ENCODE peak calls at places on chromosomes 13 and 19, in five cellular contexts. E is T-helper 1 cell; Y is activated naive CD8-positive, alpha-beta T cell treated with anti-CD3 and anti-CD28 coated beads, Interleukin-2, amount 50 U/mL, for 24 hours; X is memory B cell; C is breast epithelium. A is an unnamed sample.

GRCh38 chr13:114314074-114314912 is at the start of gene CHAMP1:
- DNase-seq in X (peak), E (peak), C (peak), Y (peak), A (peak)

GRCh38 chr13:113765241-113765910 is 6.3 kb downstream of the TMEM255B start:
- DNase-seq in Y (no peak), X (no peak), C (no peak), E (no peak), A (no peak)

GRCh38 chr13:24727731-24728601 is 36.0 kb upstream of the RNF17 start:
- DNase-seq in Y (peak), C (peak), X (peak), E (peak), A (peak)

GRCh38 chr19:32287811-32288227 is 57.6 kb upstream of the ZNF507 start:
- DNase-seq in Y (peak), X (no peak), C (peak), E (no peak), A (peak)

GRCh38 chr13:25213716-25214115 is 41.6 kb upstream of the AMER2 start:
- DNase-seq in Y (no peak), C (peak), E (no peak), X (no peak), A (no peak)

GRCh38 chr13:65946387-65946786 is 1283.7 kb downstream of the PCDH9 start:
- DNase-seq in E (no peak), X (no peak), Y (no peak), C (no peak), A (no peak)

GRCh38 chr13:22114630-22115311 is 443.9 kb downstream of the FGF9 start:
- DNase-seq in E (no peak), Y (peak), X (peak), C (no peak), A (peak)

GRCh38 chr13:73303858-73304257 is 245.1 kb downstream of the KLF5 start:
- DNase-seq in C (no peak), Y (no peak), X (no peak), E (no peak), A (no peak)

GRCh38 chr19:57321164-57321563 is 892 bp downstream of the ZNF543 start:
- DNase-seq in C (no peak), E (no peak), X (no peak), Y (no peak), A (peak)

GRCh38 chr13:99657848-99658265 is 156.6 kb downstream of the TM9SF2 start:
- DNase-seq in E (no peak), C (no peak), X (peak), Y (peak), A (no peak)

A was measured in HL-60.